ENCODE peak calls at places on chromosome 1, in seven cellular contexts. B is pancreas; U is PC-3; E is GM23338; D is transverse colon; S is CD8-positive, alpha-beta T cell; Y is body of pancreas. H is an unnamed sample. For H3K36me3, the result is how much of the 10 kb centered on the place peaks cover.

GRCh38 chr1:15277370-15277769 is 30.3 kb downstream of the FHAD1 start:
- DNase-seq in B (no peak), E (no peak), Y (no peak), U (no peak), S (no peak), D (no peak), H (no peak)

GRCh38 chr1:218371927-218372672 is 27.0 kb downstream of the TGFB2 start:
- DNase-seq in D (no peak), B (no peak), U (no peak), S (no peak), Y (no peak), E (no peak), H (peak)

GRCh38 chr1:156571959-156572662 is at the start of gene IQGAP3:
- DNase-seq in D (peak), U (peak), S (peak), Y (peak), E (peak), B (peak), H (peak)

GRCh38 chr1:17601643-17602382 is 62.3 kb downstream of the ARHGEF10L start:
- DNase-seq in B (no peak), U (no peak), Y (no peak), S (no peak), D (no peak), E (peak), H (no peak)

GRCh38 chr1:104746994-104747393 is 997.3 kb downstream of the AMY1C start:
- DNase-seq in D (no peak), S (no peak), E (no peak), Y (no peak), B (no peak), U (no peak), H (no peak)

GRCh38 chr1:36208978-36209708 is 15.1 kb upstream of the THRAP3 start:
- DNase-seq in E (no peak), S (no peak), U (no peak), Y (no peak), B (no peak), D (no peak), H (peak)

GRCh38 chr1:225480825-225481434 is 53.1 kb upstream of the LBR start:
- DNase-seq in D (peak), S (peak), E (peak), U (peak), Y (peak), B (peak), H (peak)

GRCh38 chr1:247360991-247361721 is 29.5 kb upstream of the ZNF496 start:
- DNase-seq in S (no peak), Y (no peak), E (no peak), D (peak), B (no peak), U (no peak), H (peak)

GRCh38 chr1:211280910-211281309 is 21.7 kb downstream of the RCOR3 start:
- DNase-seq in U (no peak), D (no peak), S (no peak), E (no peak), Y (no peak), B (no peak), H (no peak)

GRCh38 chr1:207282496-207283380 is 38.7 kb upstream of the CD55 start:
- DNase-seq in E (no peak), S (no peak), D (peak), U (peak), Y (no peak), B (no peak), H (no peak)

GRCh38 chr1:30923597-30923996 is 15.0 kb upstream of the SDC3 start:
- DNase-seq in E (no peak), B (no peak), Y (no peak), S (no peak), D (no peak), U (no peak), H (no peak)

GRCh38 chr1:7341145-7341900 is 429.8 kb upstream of the VAMP3 start:
- DNase-seq in E (no peak), B (no peak), S (no peak), U (no peak), D (peak), Y (peak), H (peak)

DNA sequence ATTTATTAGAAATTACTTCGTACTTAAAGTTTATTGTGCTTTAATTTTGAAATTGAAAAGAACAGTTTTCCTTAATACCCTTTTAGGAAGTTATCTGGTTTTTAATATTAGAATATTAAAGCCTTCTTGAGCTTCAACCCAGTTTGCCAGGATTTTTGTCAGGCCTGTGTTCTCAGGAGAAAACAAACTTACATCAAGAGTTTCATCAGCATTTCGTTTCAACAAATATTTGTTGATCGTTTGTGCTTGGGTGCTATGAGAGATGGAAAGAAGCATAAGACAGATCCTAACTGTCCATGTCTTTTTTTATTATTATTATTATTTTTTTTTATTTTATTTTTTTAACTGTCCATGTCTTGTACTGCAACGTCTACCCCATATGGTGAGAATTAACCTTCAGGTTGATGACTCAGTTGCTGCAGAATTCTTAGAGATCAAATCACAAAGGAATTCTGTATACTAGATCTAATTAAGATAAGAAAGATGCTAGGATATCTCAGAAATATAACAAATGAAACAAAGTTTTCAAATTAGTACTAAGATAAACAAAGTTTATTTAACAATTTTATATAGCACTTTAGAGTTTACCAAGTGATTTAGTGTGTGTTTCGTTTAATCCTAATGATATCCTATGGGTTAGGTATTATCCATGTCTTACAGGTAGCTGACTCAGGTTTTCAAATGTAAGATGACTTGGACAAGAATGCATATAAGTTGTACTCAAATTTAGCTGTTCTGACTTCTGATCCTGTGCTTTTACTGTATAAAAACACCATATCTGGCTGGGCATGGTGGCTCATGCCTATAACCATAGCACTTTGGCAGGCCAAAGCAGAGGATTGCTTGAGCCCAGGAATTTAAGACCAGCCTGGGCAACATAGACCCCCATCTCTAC is 14.3 kb downstream of the FBXO28 start:
- DNase-seq in B (no peak), Y (no peak), D (no peak), U (peak), S (no peak), E (no peak), H (no peak)
- H3K27ac ChIP-seq in B (no peak), Y (no peak), D (no peak), U (no peak), S (no peak), E (peak), H (no peak)

DNA sequence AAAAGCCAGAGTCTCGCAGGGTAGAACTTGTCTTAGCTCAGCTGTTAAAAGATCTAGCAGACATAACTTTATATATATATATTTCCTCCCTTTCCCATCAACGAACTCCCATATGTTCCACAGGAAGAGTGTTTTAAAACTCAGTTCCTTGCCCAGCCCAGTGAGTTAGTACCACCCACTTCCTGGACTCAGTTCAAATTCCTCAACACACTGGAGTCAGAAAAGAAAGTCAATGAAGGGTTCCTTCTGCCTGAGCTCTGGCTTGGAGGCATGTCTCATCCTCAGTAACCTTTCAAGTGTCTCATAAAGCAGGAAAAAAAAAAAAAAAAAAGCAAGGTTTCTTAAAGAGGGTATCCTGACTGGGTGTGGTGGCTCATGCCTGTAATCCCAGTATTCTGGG is 15.6 kb downstream of the TPM3 start:
- DNase-seq in S (no peak), Y (no peak), D (peak), E (no peak), U (peak), B (no peak), H (no peak)
- H3K36me3 ChIP-seq in S (under half), Y (under half), D (under half), E (under half), U (half or more), B (under half), H (under half)

GRCh38 chr1:67769633-67770256 is 63.5 kb downstream of the GNG12 start:
- DNase-seq in S (no peak), U (no peak), B (no peak), Y (no peak), D (no peak), E (no peak), H (no peak)

GRCh38 chr1:67773462-67773861 is 59.8 kb downstream of the GNG12 start:
- DNase-seq in B (no peak), Y (no peak), D (no peak), S (no peak), U (no peak), E (no peak), H (no peak)

GRCh38 chr1:67768480-67768879 is 64.8 kb downstream of the GNG12 start:
- DNase-seq in B (no peak), E (no peak), S (no peak), U (no peak), Y (no peak), D (no peak), H (no peak)

GRCh38 chr1:67771776-67772175 is 61.5 kb downstream of the GNG12 start:
- DNase-seq in B (no peak), Y (no peak), S (no peak), U (no peak), D (no peak), E (no peak), H (peak)

GRCh38 chr1:67771152-67771551 is 62.1 kb downstream of the GNG12 start:
- DNase-seq in B (no peak), Y (peak), E (peak), S (no peak), U (peak), D (no peak), H (no peak)
- TF ChIP-seq CTCF in B (no peak), Y (no peak), E (peak), S (no peak), U (peak), D (peak), H (peak)

DNA sequence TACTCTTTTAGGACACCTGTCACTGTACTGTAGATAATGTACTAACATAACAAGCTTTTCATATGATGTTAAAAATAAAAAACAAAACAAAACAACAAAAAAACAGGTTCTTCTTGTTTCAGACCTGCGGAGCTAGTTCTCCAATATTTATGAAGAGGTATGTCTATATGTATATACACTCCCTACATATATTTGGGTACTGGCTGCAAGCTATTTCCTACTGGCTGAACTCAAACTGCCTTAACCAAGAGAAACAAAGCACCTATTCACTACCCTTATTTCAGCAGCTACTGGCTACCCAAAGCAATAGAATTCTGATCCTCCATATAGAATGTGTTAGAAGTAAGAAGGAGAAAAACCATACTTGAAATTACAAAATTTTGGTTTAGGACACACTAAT is 73.5 kb downstream of the ABL2 start:
- DNase-seq in S (no peak), B (no peak), Y (no peak), D (no peak), U (peak), E (no peak), H (no peak)
- H3K27ac ChIP-seq in S (no peak), B (no peak), Y (no peak), D (no peak), U (no peak), E (no peak), H (no peak)